ENCODE peak calls at places on chromosomes 6 and 20, in six cellular contexts. V, K, P, E, B and S are unnamed samples.
A peak's percentile ranks its signal among the peaks of the same experiment; 100 is the strongest.

GRCh38 chr20:21344216-21344615 is 41.1 kb downstream of the XRN2 start:
- DNase-seq in B (no peak), P (no peak), V (no peak), K (no peak), E (no peak), S (no peak)

GRCh38 chr6:38262041-38262440 is 377.7 kb downstream of the BTBD9 start:
- DNase-seq in V (peak; percentile 50), K (no peak), B (no peak), P (peak; percentile 90), E (peak; percentile 46), S (no peak)

GRCh38 chr6:62775427-62776022 is 435.7 kb upstream of the FKBP1C start:
- DNase-seq in P (no peak), V (no peak), K (no peak), E (peak; percentile 11), B (no peak), S (no peak)

GRCh38 chr6:109934293-109934692 is 43.8 kb upstream of the GPR6 start:
- DNase-seq in K (no peak), P (no peak), E (no peak), B (no peak), V (no peak), S (no peak)

GRCh38 chr6:157763129-157763893 is 59.7 kb upstream of the SNX9 start:
- DNase-seq in B (peak; percentile 15), E (no peak), P (peak; percentile 81), K (peak; percentile 65), V (no peak), S (peak; percentile 39)

GRCh38 chr20:52031574-52032303 is 159.8 kb downstream of the ZFP64 start:
- DNase-seq in V (peak; percentile 90), E (peak; percentile 95), K (peak; percentile 18), B (no peak), P (peak; percentile 98), S (no peak)

GRCh38 chr6:3775906-3776305 is 24.4 kb upstream of the PXDC1 start:
- DNase-seq in B (no peak), E (no peak), V (no peak), K (no peak), P (no peak), S (no peak)

GRCh38 chr20:62740286-62741141 is 31.9 kb downstream of the NTSR1 start:
- DNase-seq in V (peak; percentile 98), E (peak; percentile 92), K (no peak), P (peak; percentile 85), B (peak; percentile 66), S (peak; percentile 72)

GRCh38 chr6:61649845-61650244 is 636.2 kb downstream of the KHDRBS2 start:
- DNase-seq in P (no peak), K (no peak), E (no peak), V (no peak), B (no peak), S (no peak)

GRCh38 chr20:4666001-4666470 is 55.7 kb upstream of the PRND start:
- DNase-seq in E (peak; percentile 76), V (peak; percentile 80), B (peak; percentile 49), P (peak; percentile 42), K (no peak), S (peak; percentile 26)

GRCh38 chr6:161079566-161080262 is 88.1 kb downstream of the MAP3K4 start:
- DNase-seq in V (peak; percentile 32), B (peak; percentile 56), E (no peak), P (no peak), K (peak; percentile 25), S (peak; percentile 42)

GRCh38 chr6:39076993-39077535 is 28.5 kb downstream of the GLP1R start:
- DNase-seq in K (no peak), B (no peak), V (peak; percentile 38), P (no peak), E (no peak), S (no peak)

GRCh38 chr6:159535629-159536028 is 157.4 kb downstream of the SOD2 start:
- DNase-seq in V (no peak), K (peak; percentile 61), B (no peak), P (no peak), E (no peak), S (no peak)

GRCh38 chr6:40343318-40343886 is 243.8 kb downstream of the LRFN2 start:
- DNase-seq in P (no peak), V (no peak), B (no peak), E (no peak), K (no peak), S (no peak)

GRCh38 chr20:25064561-25064960 is 6.6 kb upstream of the ACSS1 start:
- DNase-seq in B (no peak), K (peak; percentile 6), V (no peak), E (no peak), P (no peak), S (peak; percentile 1)

GRCh38 chr20:23061713-23062561 is 12.5 kb upstream of the THBD start:
- DNase-seq in P (peak; percentile 92), E (peak; percentile 10), K (peak; percentile 36), B (no peak), V (no peak), S (no peak)

GRCh38 chr20:433300-433975 is 25.3 kb downstream of the RBCK1 start:
- DNase-seq in P (no peak), B (no peak), E (no peak), V (peak; percentile 94), K (no peak), S (no peak)

GRCh38 chr6:159038914-159039884 is 5.6 kb downstream of the TAGAP start:
- DNase-seq in V (peak; percentile 86), P (no peak), B (no peak), E (no peak), K (no peak), S (no peak)

GRCh38 chr20:4100679-4101078 is 85.3 kb upstream of the RNF24 start:
- DNase-seq in P (no peak), K (no peak), B (no peak), V (no peak), E (no peak), S (no peak)

GRCh38 chr6:106165885-106166485 is 79.8 kb downstream of the PRDM1 start:
- DNase-seq in K (no peak), E (no peak), P (no peak), V (no peak), B (no peak), S (no peak)

GRCh38 chr20:59340186-59340885 is 39.9 kb downstream of the EDN3 start:
- DNase-seq in K (no peak), P (no peak), E (no peak), B (no peak), V (peak; percentile 53), S (no peak)

GRCh38 chr20:1465470-1466210 is 1.0 kb downstream of the NSFL1C start:
- DNase-seq in V (no peak), B (no peak), P (no peak), K (no peak), E (no peak), S (no peak)

GRCh38 chr6:157298325-157298724 is 25.0 kb downstream of the TMEM242 start:
- DNase-seq in V (no peak), P (no peak), B (no peak), E (no peak), K (no peak), S (no peak)

GRCh38 chr6:71197267-71197666 is 91.3 kb upstream of the OGFRL1 start:
- DNase-seq in E (no peak), K (no peak), V (peak; percentile 67), P (no peak), B (no peak), S (no peak)

GRCh38 chr6:52482903-52483670 is 62.9 kb downstream of the EFHC1 start:
- DNase-seq in P (no peak), E (no peak), K (no peak), V (no peak), B (no peak), S (no peak)

DNA sequence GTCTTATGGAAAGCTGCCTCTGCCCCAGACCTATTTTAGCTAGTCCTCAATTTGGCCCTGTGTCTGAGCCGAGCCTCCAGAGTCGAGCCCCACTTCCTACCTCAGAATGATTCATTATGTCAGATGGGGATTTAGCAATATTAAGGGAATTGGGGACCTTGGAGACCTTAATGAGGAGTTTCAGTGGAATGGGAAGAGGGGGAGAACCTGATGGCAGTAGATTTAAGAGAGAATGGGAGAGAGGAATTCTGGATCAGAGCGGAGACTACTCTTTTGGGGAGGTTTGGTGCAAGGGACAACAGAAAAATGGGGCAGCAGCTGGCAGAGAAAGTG is 63.5 kb downstream of the EFHC1 start:
- DNase-seq in B (no peak), P (no peak), V (no peak), K (no peak), E (no peak), S (no peak)
- H3K9me3 ChIP-seq in B (no peaks in the 10 kb centered on the region), P (no peaks in the 10 kb centered on the region), V (no peaks in the 10 kb centered on the region), K (no peaks in the 10 kb centered on the region), E (no peaks in the 10 kb centered on the region), S (no peaks in the 10 kb centered on the region)

DNA sequence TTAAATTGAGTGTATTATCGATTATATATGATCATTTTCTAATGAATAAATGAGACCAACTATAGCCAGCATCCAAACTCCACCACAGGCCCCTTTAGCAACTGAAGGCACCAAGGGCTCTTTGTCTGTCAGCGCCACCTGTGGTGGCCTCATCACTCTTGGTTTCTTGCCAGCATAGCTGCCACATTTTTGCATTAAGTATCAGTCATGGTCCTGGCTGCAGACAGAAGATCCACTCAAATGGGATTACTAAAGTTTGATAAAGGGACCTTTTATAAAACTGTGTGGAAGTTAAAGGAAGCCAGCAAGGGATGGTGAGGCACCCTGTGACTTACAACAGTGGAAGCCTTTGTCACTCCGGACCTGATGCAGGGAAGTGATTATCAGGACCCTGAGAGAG is 162.9 kb downstream of the C6orf118 start:
- DNase-seq in K (no peak), E (peak; percentile 47), B (no peak), V (no peak), P (no peak), S (no peak)
- H3K9me3 ChIP-seq in K (no peaks in the 10 kb centered on the region), E (no peaks in the 10 kb centered on the region), B (no peaks in the 10 kb centered on the region), V (no peaks in the 10 kb centered on the region), P (peaks cover 2% of the 10 kb centered on the region), S (no peaks in the 10 kb centered on the region)

GRCh38 chr20:29878777-29879442 is 1378.6 kb upstream of the DEFB115 start:
- DNase-seq in E (no peak), K (no peak), P (no peak), V (peak; percentile 73), B (no peak), S (no peak)
- H3K9me3 ChIP-seq in E (peaks cover 37% of the 10 kb centered on the region), K (no peaks in the 10 kb centered on the region), P (peaks cover 16% of the 10 kb centered on the region), V (peaks cover 2% of the 10 kb centered on the region), B (no peaks in the 10 kb centered on the region), S (no peaks in the 10 kb centered on the region)

GRCh38 chr6:48689498-48689897 is 578.5 kb upstream of the PTCHD4 start:
- DNase-seq in V (no peak), E (no peak), K (no peak), P (no peak), B (no peak), S (no peak)
- H3K9me3 ChIP-seq in V (peaks cover 3% of the 10 kb centered on the region), E (no peaks in the 10 kb centered on the region), K (no peaks in the 10 kb centered on the region), P (no peaks in the 10 kb centered on the region), B (peaks cover 4% of the 10 kb centered on the region), S (no peaks in the 10 kb centered on the region)

GRCh38 chr6:150755524-150755923 is 110.0 kb upstream of the MTHFD1L start:
- DNase-seq in E (no peak), P (no peak), K (no peak), V (no peak), B (no peak), S (no peak)
- H3K9me3 ChIP-seq in E (no peaks in the 10 kb centered on the region), P (no peaks in the 10 kb centered on the region), K (no peaks in the 10 kb centered on the region), V (no peaks in the 10 kb centered on the region), B (no peaks in the 10 kb centered on the region), S (no peaks in the 10 kb centered on the region)